ENCODE peak calls at places on chromosomes 6 and 20, in seven cellular contexts. F, Q, E, T, C, Y and G are unnamed samples.

GRCh38 chr20:53208110-53208908 is 236.2 kb downstream of the TSHZ2 start:
- DNase-seq in F (no peak), Q (peak; percentile 81), E (no peak), T (no peak), C (peak; percentile 50), Y (no peak), G (no peak)

GRCh38 chr6:28336284-28337024 is 506 bp upstream of the ZSCAN31 start:
- DNase-seq in F (no peak), Q (no peak), E (no peak), T (no peak), C (peak; percentile 57), Y (no peak), G (peak; percentile 31)

GRCh38 chr20:39004508-39004907 is 42.4 kb downstream of the DHX35 start:
- DNase-seq in F (no peak), Q (no peak), E (peak; percentile 74), T (no peak), C (no peak), Y (no peak), G (no peak)

GRCh38 chr6:111482236-111482958 is 621 bp downstream of the REV3L start:
- DNase-seq in F (peak; percentile 48), Q (peak; percentile 23), E (peak; percentile 88), T (peak; percentile 40), C (peak; percentile 70), Y (peak; percentile 26), G (peak; percentile 34)

GRCh38 chr6:41591122-41591521 is 44.9 kb downstream of the FOXP4 start:
- DNase-seq in F (no peak), Q (no peak), E (no peak), T (no peak), C (no peak), Y (no peak), G (no peak)

GRCh38 chr6:158848441-158848840 is 29.3 kb upstream of the EZR start:
- DNase-seq in F (no peak), Q (no peak), E (no peak), T (no peak), C (no peak), Y (no peak), G (no peak)

GRCh38 chr6:25582101-25582500 is 69.9 kb upstream of the SCGN start:
- DNase-seq in F (no peak), Q (no peak), E (no peak), T (no peak), C (no peak), Y (no peak), G (no peak)

GRCh38 chr6:55943329-55943728 is 67.9 kb upstream of the BMP5 start:
- DNase-seq in F (no peak), Q (no peak), E (no peak), T (no peak), C (no peak), Y (no peak), G (no peak)

GRCh38 chr6:86122086-86122485 is 479.4 kb upstream of the SYNCRIP start:
- DNase-seq in F (no peak), Q (no peak), E (no peak), T (no peak), C (no peak), Y (no peak), G (no peak)

GRCh38 chr20:58629213-58629575 is 21.9 kb upstream of the STX16 start:
- DNase-seq in F (no peak), Q (no peak), E (no peak), T (no peak), C (no peak), Y (no peak), G (no peak)

GRCh38 chr20:51492167-51493092 is 50.1 kb downstream of the NFATC2 start:
- DNase-seq in F (peak; percentile 68), Q (no peak), E (peak; percentile 91), T (peak; percentile 76), C (no peak), Y (no peak), G (no peak)

GRCh38 chr6:37125779-37126553 is 44.0 kb upstream of the PIM1 start:
- DNase-seq in F (no peak), Q (peak; percentile 80), E (peak; percentile 57), T (no peak), C (no peak), Y (no peak), G (no peak)

GRCh38 chr20:49677777-49678758 is 35.6 kb downstream of the B4GALT5 start:
- DNase-seq in F (no peak), Q (no peak), E (no peak), T (no peak), C (no peak), Y (no peak), G (no peak)

GRCh38 chr6:39882567-39882953 is 51.7 kb downstream of the MOCS1 start:
- DNase-seq in F (peak; percentile 61), Q (no peak), E (peak; percentile 95), T (peak; percentile 51), C (no peak), Y (peak; percentile 68), G (no peak)

GRCh38 chr6:4208158-4208557 is 72.8 kb upstream of the ECI2 start:
- DNase-seq in F (no peak), Q (no peak), E (no peak), T (no peak), C (no peak), Y (no peak), G (no peak)

GRCh38 chr6:5490495-5491069 is 229.3 kb downstream of the FARS2 start:
- DNase-seq in F (no peak), Q (no peak), E (no peak), T (no peak), C (peak; percentile 3), Y (no peak), G (no peak)

GRCh38 chr6:30156262-30156599 is 4.8 kb downstream of the TRIM10 start:
- DNase-seq in F (no peak), Q (no peak), E (no peak), T (peak; percentile 39), C (no peak), Y (no peak), G (no peak)

GRCh38 chr6:31203345-31203979 is 33.0 kb upstream of the POU5F1 start:
- DNase-seq in F (no peak), Q (no peak), E (no peak), T (no peak), C (peak; percentile 74), Y (no peak), G (peak; percentile 45)

GRCh38 chr6:22219916-22220315 is 76.9 kb downstream of the PRL start:
- DNase-seq in F (no peak), Q (no peak), E (no peak), T (no peak), C (no peak), Y (no peak), G (no peak)

GRCh38 chr6:42450314-42451145 is 1.2 kb downstream of the TRERF1 start:
- DNase-seq in F (no peak), Q (no peak), E (no peak), T (no peak), C (peak; percentile 11), Y (no peak), G (no peak)

GRCh38 chr20:64044484-64045247 is 4.8 kb downstream of the SOX18 start:
- DNase-seq in F (no peak), Q (no peak), E (no peak), T (no peak), C (no peak), Y (no peak), G (no peak)

GRCh38 chr6:134289204-134289575 is 28.7 kb downstream of the SGK1 start:
- DNase-seq in F (no peak), Q (no peak), E (no peak), T (no peak), C (no peak), Y (no peak), G (no peak)

GRCh38 chr6:169851641-169852503 is 100.5 kb downstream of the ERMARD start:
- DNase-seq in F (no peak), Q (no peak), E (no peak), T (no peak), C (no peak), Y (no peak), G (no peak)

GRCh38 chr6:137475103-137475502 is 19.1 kb downstream of the OLIG3 start:
- DNase-seq in F (no peak), Q (no peak), E (no peak), T (no peak), C (no peak), Y (no peak), G (no peak)
- TF ChIP-seq CTCF in F (no peak), Q (peak; percentile 37), E (no peak), T (no peak), C (peak; percentile 69), Y (no peak), G (no peak)

GRCh38 chr6:122178988-122179387 is 220.5 kb upstream of the HSF2 start:
- DNase-seq in F (no peak), Q (no peak), E (no peak), T (no peak), C (no peak), Y (no peak), G (no peak)

GRCh38 chr6:122184260-122184934 is 215.1 kb upstream of the HSF2 start:
- DNase-seq in F (no peak), Q (no peak), E (no peak), T (no peak), C (no peak), Y (no peak), G (no peak)

DNA sequence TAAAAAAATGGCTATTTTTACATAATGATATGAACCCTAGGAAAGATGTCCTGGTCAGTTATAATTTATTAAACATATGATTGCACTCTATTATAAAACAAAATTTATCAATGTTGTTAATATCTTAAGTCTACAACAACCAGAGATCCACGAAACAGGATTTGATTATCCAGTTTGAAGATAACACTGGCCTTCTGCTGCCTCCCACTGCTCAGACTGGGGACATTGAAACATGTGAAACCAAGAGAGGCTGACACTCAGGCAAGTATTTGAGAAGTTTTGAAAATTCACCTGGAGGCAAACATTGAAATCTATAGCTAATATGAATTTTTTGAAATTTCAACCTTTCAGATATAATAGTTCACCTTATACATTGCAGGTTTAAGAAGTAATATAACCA is 219.3 kb upstream of the HSF2 start:
- DNase-seq in F (no peak), Q (no peak), E (no peak), T (no peak), C (no peak), Y (no peak), G (no peak)
- TF ChIP-seq CTCF in F (no peak), Q (no peak), E (no peak), T (peak; percentile 38), C (no peak), Y (no peak), G (no peak)

GRCh38 chr6:34205916-34206315 is 30.8 kb upstream of the HMGA1 start:
- DNase-seq in F (no peak), Q (no peak), E (peak; percentile 9), T (no peak), C (no peak), Y (no peak), G (no peak)
- TF ChIP-seq CTCF in F (no peak), Q (no peak), E (no peak), T (no peak), C (no peak), Y (no peak), G (no peak)

DNA sequence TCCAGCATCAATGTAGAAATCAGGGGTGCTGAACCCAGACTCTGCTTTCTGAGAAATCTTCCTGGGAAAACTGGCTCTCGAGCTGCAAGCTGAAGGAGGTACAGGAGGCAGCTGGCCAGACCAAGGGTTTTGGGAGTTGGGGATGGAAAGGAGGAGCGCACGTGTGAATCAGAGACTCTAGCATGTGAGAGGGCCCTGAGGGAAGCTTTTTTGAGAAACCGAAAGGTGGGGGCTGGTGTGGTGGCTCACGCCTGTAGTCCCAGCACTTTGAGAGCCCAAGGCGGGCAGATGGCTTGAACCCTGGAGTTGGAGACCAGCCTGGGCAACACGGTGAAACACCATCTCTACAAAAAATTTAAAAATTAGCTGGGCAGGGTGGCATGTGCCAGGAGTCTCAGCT is 37.1 kb upstream of the EEF1E1 start:
- DNase-seq in F (no peak), Q (no peak), E (no peak), T (no peak), C (no peak), Y (no peak), G (no peak)
- TF ChIP-seq CTCF in F (no peak), Q (no peak), E (no peak), T (no peak), C (no peak), Y (no peak), G (no peak)